ENCODE peak calls at places on chromosomes 3 and 15, in seven cellular contexts. One of them, this sample, is unnamed. For H3K27me3 and H3K36me3, the result is how much of the 10 kb centered on the place peaks cover.

GRCh38 chr3:177337548-177338331 is 140.5 kb upstream of the TBL1XR1 start:
- DNase-seq in thyroid gland: no peak
- DNase-seq in GM23248: peak
- DNase-seq in sigmoid colon: no peak
- DNase-seq in psoas muscle: no peak
- DNase-seq in CD8-positive, alpha-beta memory T cell: peak
- DNase-seq in hepatocyte: no peak
- DNase-seq in this sample: peak

GRCh38 chr3:4351164-4351855 is 48.1 kb downstream of the SETMAR start:
- DNase-seq in thyroid gland: no peak
- DNase-seq in GM23248: peak
- DNase-seq in sigmoid colon: no peak
- DNase-seq in psoas muscle: no peak
- DNase-seq in CD8-positive, alpha-beta memory T cell: no peak
- DNase-seq in hepatocyte: peak
- DNase-seq in this sample: peak

GRCh38 chr15:77907824-77908751 is 169.4 kb downstream of the TBC1D2B start:
- DNase-seq in thyroid gland: peak
- DNase-seq in GM23248: peak
- DNase-seq in sigmoid colon: peak
- DNase-seq in psoas muscle: no peak
- DNase-seq in CD8-positive, alpha-beta memory T cell: no peak
- DNase-seq in hepatocyte: peak
- DNase-seq in this sample: peak

GRCh38 chr3:197031315-197032285 is 2.0 kb upstream of the MELTF start:
- DNase-seq in thyroid gland: peak
- DNase-seq in GM23248: peak
- DNase-seq in sigmoid colon: peak
- DNase-seq in psoas muscle: peak
- DNase-seq in CD8-positive, alpha-beta memory T cell: no peak
- DNase-seq in hepatocyte: peak
- DNase-seq in this sample: peak

GRCh38 chr3:183591881-183592521 is 36.5 kb upstream of the KLHL6 start:
- DNase-seq in thyroid gland: no peak
- DNase-seq in GM23248: peak
- DNase-seq in sigmoid colon: no peak
- DNase-seq in psoas muscle: no peak
- DNase-seq in CD8-positive, alpha-beta memory T cell: no peak
- DNase-seq in hepatocyte: no peak
- DNase-seq in this sample: no peak

GRCh38 chr15:54082836-54083492 is 104.7 kb downstream of the UNC13C start:
- DNase-seq in thyroid gland: no peak
- DNase-seq in GM23248: peak
- DNase-seq in sigmoid colon: no peak
- DNase-seq in psoas muscle: no peak
- DNase-seq in CD8-positive, alpha-beta memory T cell: no peak
- DNase-seq in hepatocyte: no peak
- DNase-seq in this sample: peak

GRCh38 chr15:89928421-89928820 is 15.7 kb upstream of the ARPIN start:
- DNase-seq in thyroid gland: no peak
- DNase-seq in GM23248: no peak
- DNase-seq in sigmoid colon: no peak
- DNase-seq in psoas muscle: no peak
- DNase-seq in CD8-positive, alpha-beta memory T cell: no peak
- DNase-seq in hepatocyte: no peak
- DNase-seq in this sample: no peak

GRCh38 chr3:141047168-141047567 is 4.0 kb upstream of the SPSB4 start:
- DNase-seq in thyroid gland: no peak
- DNase-seq in GM23248: no peak
- DNase-seq in sigmoid colon: no peak
- DNase-seq in psoas muscle: no peak
- DNase-seq in CD8-positive, alpha-beta memory T cell: no peak
- DNase-seq in hepatocyte: no peak
- DNase-seq in this sample: no peak

GRCh38 chr15:48627260-48627969 is 18.1 kb downstream of the FBN1 start:
- DNase-seq in thyroid gland: no peak
- DNase-seq in GM23248: peak
- DNase-seq in sigmoid colon: no peak
- DNase-seq in psoas muscle: no peak
- DNase-seq in CD8-positive, alpha-beta memory T cell: no peak
- DNase-seq in hepatocyte: no peak
- DNase-seq in this sample: no peak

GRCh38 chr3:107206141-107206540 is 171.1 kb upstream of the CCDC54 start:
- DNase-seq in thyroid gland: no peak
- DNase-seq in GM23248: peak
- DNase-seq in sigmoid colon: no peak
- DNase-seq in psoas muscle: no peak
- DNase-seq in CD8-positive, alpha-beta memory T cell: no peak
- DNase-seq in hepatocyte: peak
- DNase-seq in this sample: peak

GRCh38 chr3:128112406-128112968 is 11.1 kb downstream of the RUVBL1 start:
- DNase-seq in thyroid gland: no peak
- DNase-seq in GM23248: peak
- DNase-seq in sigmoid colon: no peak
- DNase-seq in psoas muscle: no peak
- DNase-seq in CD8-positive, alpha-beta memory T cell: peak
- DNase-seq in hepatocyte: peak
- DNase-seq in this sample: peak

GRCh38 chr3:190288836-190289235 is 33.4 kb downstream of the CLDN1 start:
- DNase-seq in thyroid gland: no peak
- DNase-seq in GM23248: peak
- DNase-seq in sigmoid colon: no peak
- DNase-seq in psoas muscle: no peak
- DNase-seq in CD8-positive, alpha-beta memory T cell: no peak
- DNase-seq in hepatocyte: no peak
- DNase-seq in this sample: no peak

GRCh38 chr15:78211189-78211921 is 23.0 kb downstream of the ACSBG1 start:
- DNase-seq in thyroid gland: no peak
- DNase-seq in GM23248: no peak
- DNase-seq in sigmoid colon: no peak
- DNase-seq in psoas muscle: no peak
- DNase-seq in CD8-positive, alpha-beta memory T cell: no peak
- DNase-seq in hepatocyte: no peak
- DNase-seq in this sample: no peak

GRCh38 chr3:65551945-65552344 is 486.8 kb downstream of the MAGI1 start:
- DNase-seq in thyroid gland: peak
- DNase-seq in GM23248: no peak
- DNase-seq in sigmoid colon: no peak
- DNase-seq in psoas muscle: no peak
- DNase-seq in CD8-positive, alpha-beta memory T cell: no peak
- DNase-seq in hepatocyte: no peak
- DNase-seq in this sample: no peak

GRCh38 chr3:120688121-120688520 is 6.1 kb upstream of the HGD start:
- DNase-seq in thyroid gland: no peak
- DNase-seq in GM23248: peak
- DNase-seq in sigmoid colon: no peak
- DNase-seq in psoas muscle: no peak
- DNase-seq in CD8-positive, alpha-beta memory T cell: no peak
- DNase-seq in hepatocyte: no peak
- DNase-seq in this sample: peak

DNA sequence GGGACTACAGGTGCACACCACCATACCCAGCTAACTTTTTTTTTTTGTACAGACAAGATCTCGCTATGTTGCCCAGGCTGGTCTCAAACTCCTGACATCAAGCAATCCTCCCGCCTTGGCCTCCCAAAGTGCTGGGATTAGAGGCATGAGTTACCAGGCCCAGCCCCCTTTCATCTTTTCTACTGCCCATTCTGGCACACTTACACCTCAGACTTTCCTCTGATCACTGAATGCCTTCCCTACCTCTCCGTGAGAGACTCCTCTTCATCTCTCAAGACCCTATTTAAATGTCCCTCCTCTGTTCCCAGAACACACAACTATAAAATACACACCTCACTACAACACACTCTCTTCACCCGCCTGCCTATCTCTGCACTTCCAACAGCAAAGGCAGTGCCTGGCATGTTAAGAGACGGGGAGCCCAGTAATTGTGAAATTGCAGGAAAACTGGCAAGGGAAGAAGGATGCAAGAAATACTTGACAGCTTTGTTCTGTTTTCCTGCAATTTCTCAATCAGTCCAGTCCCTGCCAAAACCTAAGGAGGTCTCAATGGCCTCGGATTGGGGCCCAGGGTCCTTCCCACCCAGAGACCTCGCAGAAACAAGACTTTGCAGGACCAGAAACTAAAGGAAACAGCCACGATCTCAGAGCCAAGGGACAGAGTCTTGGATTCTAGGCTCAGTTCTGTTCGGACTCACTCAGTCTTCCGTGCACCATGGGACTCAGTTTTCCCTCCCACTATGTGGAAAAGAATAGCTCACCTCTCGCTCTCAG is 869 bp downstream of the RRP9 start:
- DNase-seq in thyroid gland: no peak
- DNase-seq in GM23248: peak
- DNase-seq in sigmoid colon: peak
- DNase-seq in psoas muscle: no peak
- DNase-seq in CD8-positive, alpha-beta memory T cell: no peak
- DNase-seq in hepatocyte: peak
- DNase-seq in this sample: no peak
- H3K27ac ChIP-seq in thyroid gland: no peak
- H3K27ac ChIP-seq in GM23248: peak
- H3K27ac ChIP-seq in sigmoid colon: peak
- H3K27ac ChIP-seq in psoas muscle: peak
- H3K27ac ChIP-seq in CD8-positive, alpha-beta memory T cell: peak
- H3K27ac ChIP-seq in hepatocyte: peak
- H3K27ac ChIP-seq in this sample: no peak

DNA sequence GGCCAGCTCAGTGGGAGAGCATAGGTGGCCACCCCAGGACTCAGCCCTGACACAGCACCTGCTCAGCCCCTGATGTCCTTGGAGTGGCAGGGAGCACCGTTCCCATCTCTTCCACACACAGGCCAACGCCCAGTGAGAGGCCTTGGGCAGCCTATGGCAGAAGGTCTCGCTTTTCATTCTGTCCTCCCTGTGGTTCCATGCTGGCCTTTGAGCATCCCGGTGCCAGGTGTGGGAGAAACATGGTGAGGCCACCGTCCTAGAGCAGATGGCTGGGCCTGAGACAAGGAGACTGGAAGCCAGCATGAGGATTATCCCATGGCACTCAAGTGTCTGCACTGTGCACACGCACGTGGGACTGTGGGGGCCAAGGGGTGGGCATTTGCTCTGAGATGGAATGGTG is 25.1 kb downstream of the ADCY5 start:
- DNase-seq in thyroid gland: no peak
- DNase-seq in GM23248: no peak
- DNase-seq in sigmoid colon: no peak
- DNase-seq in psoas muscle: no peak
- DNase-seq in CD8-positive, alpha-beta memory T cell: no peak
- DNase-seq in hepatocyte: no peak
- DNase-seq in this sample: no peak
- H3K27me3 ChIP-seq in thyroid gland: under half
- H3K27me3 ChIP-seq in GM23248: under half
- H3K27me3 ChIP-seq in sigmoid colon: under half
- H3K27me3 ChIP-seq in psoas muscle: under half
- H3K27me3 ChIP-seq in CD8-positive, alpha-beta memory T cell: under half
- H3K27me3 ChIP-seq in hepatocyte: under half
- H3K27me3 ChIP-seq in this sample: under half

GRCh38 chr15:98715401-98715800 is 67.1 kb downstream of the IGF1R start:
- DNase-seq in thyroid gland: no peak
- DNase-seq in GM23248: peak
- DNase-seq in sigmoid colon: no peak
- DNase-seq in psoas muscle: no peak
- DNase-seq in CD8-positive, alpha-beta memory T cell: no peak
- DNase-seq in hepatocyte: no peak
- DNase-seq in this sample: no peak

GRCh38 chr15:98714906-98715305 is 66.6 kb downstream of the IGF1R start:
- DNase-seq in thyroid gland: no peak
- DNase-seq in GM23248: no peak
- DNase-seq in sigmoid colon: no peak
- DNase-seq in psoas muscle: no peak
- DNase-seq in CD8-positive, alpha-beta memory T cell: no peak
- DNase-seq in hepatocyte: no peak
- DNase-seq in this sample: no peak

GRCh38 chr15:98713585-98714001 is 65.3 kb downstream of the IGF1R start:
- DNase-seq in thyroid gland: peak
- DNase-seq in GM23248: peak
- DNase-seq in sigmoid colon: no peak
- DNase-seq in psoas muscle: no peak
- DNase-seq in CD8-positive, alpha-beta memory T cell: no peak
- DNase-seq in hepatocyte: no peak
- DNase-seq in this sample: no peak

GRCh38 chr15:98712845-98713584 is 64.7 kb downstream of the IGF1R start:
- DNase-seq in thyroid gland: no peak
- DNase-seq in GM23248: no peak
- DNase-seq in sigmoid colon: no peak
- DNase-seq in psoas muscle: no peak
- DNase-seq in CD8-positive, alpha-beta memory T cell: no peak
- DNase-seq in hepatocyte: no peak
- DNase-seq in this sample: no peak

DNA sequence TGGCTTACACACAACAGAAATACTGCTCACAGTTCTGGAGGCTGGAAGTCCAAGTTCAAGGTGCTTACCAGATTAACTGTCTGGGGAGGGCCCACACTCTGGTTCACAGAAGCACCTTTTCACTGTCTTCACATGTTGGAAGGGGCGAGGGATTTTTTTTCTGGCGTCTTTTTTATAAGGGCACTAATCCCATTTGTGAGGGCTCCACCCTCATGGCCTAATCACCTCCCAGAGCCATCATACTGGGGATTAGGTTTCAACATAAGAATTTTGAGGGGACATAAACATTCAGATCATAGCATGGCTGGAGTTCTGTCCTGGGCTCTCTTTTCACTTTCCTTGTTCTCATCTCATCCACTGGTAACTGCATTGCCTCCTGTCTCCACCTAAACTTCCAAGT is 63.5 kb downstream of the IGF1R start:
- DNase-seq in thyroid gland: no peak
- DNase-seq in GM23248: no peak
- DNase-seq in sigmoid colon: no peak
- DNase-seq in psoas muscle: no peak
- DNase-seq in CD8-positive, alpha-beta memory T cell: no peak
- DNase-seq in hepatocyte: no peak
- DNase-seq in this sample: no peak
- H3K36me3 ChIP-seq in thyroid gland: under half
- H3K36me3 ChIP-seq in GM23248: under half
- H3K36me3 ChIP-seq in sigmoid colon: under half
- H3K36me3 ChIP-seq in psoas muscle: under half
- H3K36me3 ChIP-seq in CD8-positive, alpha-beta memory T cell: under half
- H3K36me3 ChIP-seq in hepatocyte: under half
- H3K36me3 ChIP-seq in this sample: under half

GRCh38 chr3:49162751-49163419 is 3.2 kb downstream of the CCDC71 start:
- DNase-seq in thyroid gland: no peak
- DNase-seq in GM23248: no peak
- DNase-seq in sigmoid colon: no peak
- DNase-seq in psoas muscle: no peak
- DNase-seq in CD8-positive, alpha-beta memory T cell: no peak
- DNase-seq in hepatocyte: no peak
- DNase-seq in this sample: no peak

GRCh38 chr3:49166752-49167556 is 823 bp upstream of the CCDC71 start:
- DNase-seq in thyroid gland: no peak
- DNase-seq in GM23248: no peak
- DNase-seq in sigmoid colon: no peak
- DNase-seq in psoas muscle: no peak
- DNase-seq in CD8-positive, alpha-beta memory T cell: no peak
- DNase-seq in hepatocyte: no peak
- DNase-seq in this sample: no peak

GRCh38 chr3:49165771-49166751 is at the start of gene CCDC71:
- DNase-seq in thyroid gland: peak
- DNase-seq in GM23248: peak
- DNase-seq in sigmoid colon: peak
- DNase-seq in psoas muscle: peak
- DNase-seq in CD8-positive, alpha-beta memory T cell: peak
- DNase-seq in hepatocyte: peak
- DNase-seq in this sample: peak

GRCh38 chr3:49163609-49164008 is 2.5 kb downstream of the CCDC71 start:
- DNase-seq in thyroid gland: no peak
- DNase-seq in GM23248: no peak
- DNase-seq in sigmoid colon: no peak
- DNase-seq in psoas muscle: no peak
- DNase-seq in CD8-positive, alpha-beta memory T cell: no peak
- DNase-seq in hepatocyte: no peak
- DNase-seq in this sample: no peak

GRCh38 chr3:49164983-49165720 is 979 bp downstream of the CCDC71 start:
- DNase-seq in thyroid gland: no peak
- DNase-seq in GM23248: peak
- DNase-seq in sigmoid colon: no peak
- DNase-seq in psoas muscle: no peak
- DNase-seq in CD8-positive, alpha-beta memory T cell: no peak
- DNase-seq in hepatocyte: no peak
- DNase-seq in this sample: no peak
- H3K27ac ChIP-seq in thyroid gland: peak
- H3K27ac ChIP-seq in GM23248: peak
- H3K27ac ChIP-seq in sigmoid colon: peak
- H3K27ac ChIP-seq in psoas muscle: peak
- H3K27ac ChIP-seq in CD8-positive, alpha-beta memory T cell: peak
- H3K27ac ChIP-seq in hepatocyte: peak
- H3K27ac ChIP-seq in this sample: peak